ENCODE peak calls at places on chromosomes 5 and 9, in five cellular contexts. U is NCI-H510A treated with DMSO at 0.1 percent for 48 hours; R is NCI-H1694; F is effector memory CD4-positive, alpha-beta T cell; I is activated CD4-positive, alpha-beta T cell treated with anti-CD3 and anti-CD28 coated beads, Interleukin-2, amount 50 U/mL, for 4 hours. Z is an unnamed sample.

GRCh38 chr5:157252741-157253465 is 13.0 kb upstream of the CYFIP2 start:
- DNase-seq in U (no peak), I (no peak), F (peak; percentile 52), R (no peak), Z (no peak)

GRCh38 chr5:180541710-180542109 is 47.5 kb downstream of the CNOT6 start:
- DNase-seq in F (no peak), U (no peak), I (no peak), R (no peak), Z (no peak)

GRCh38 chr5:6260846-6261245 is 117.5 kb downstream of the MED10 start:
- DNase-seq in U (no peak), R (no peak), F (no peak), I (no peak), Z (no peak)

GRCh38 chr9:134870746-134871667 is 9.6 kb upstream of the FCN2 start:
- DNase-seq in R (no peak), U (no peak), I (no peak), F (no peak), Z (no peak)

GRCh38 chr9:21902112-21902511 is 92.1 kb downstream of the CDKN2A start:
- DNase-seq in R (no peak), I (no peak), U (no peak), F (no peak), Z (no peak)

GRCh38 chr5:57581222-57581621 is 98.6 kb upstream of the ACTBL2 start:
- DNase-seq in U (no peak), R (no peak), I (no peak), F (no peak), Z (no peak)

GRCh38 chr5:36877667-36878420 is 1.3 kb downstream of the NIPBL start:
- DNase-seq in I (no peak), R (peak; percentile 22), U (peak; percentile 70), F (peak; percentile 29), Z (peak; percentile 22)

GRCh38 chr5:35202319-35203111 is 27.8 kb downstream of the PRLR start:
- DNase-seq in I (peak; percentile 11), U (no peak), F (peak; percentile 9), R (peak; percentile 41), Z (no peak)

GRCh38 chr5:74384851-74385250 is 255.7 kb downstream of the ENC1 start:
- DNase-seq in U (no peak), F (no peak), I (no peak), R (peak; percentile 79), Z (no peak)

GRCh38 chr5:52988335-52989024 is 672 bp upstream of the ITGA2 start:
- DNase-seq in U (no peak), F (no peak), R (no peak), I (no peak), Z (no peak)

GRCh38 chr9:15231788-15232635 is 75.0 kb downstream of the TTC39B start:
- DNase-seq in U (no peak), F (no peak), R (no peak), I (no peak), Z (no peak)

GRCh38 chr5:6603643-6604042 is 29.2 kb downstream of the NSUN2 start:
- DNase-seq in R (no peak), F (no peak), I (no peak), U (no peak), Z (no peak)

Z was measured in NCI-H774.